ENCODE peak calls at places on chromosomes 5 and 9, in five cellular contexts. Z is HepG2, L is IMR-90, E is uterus, O is transverse colon. Y is an unnamed sample.

GRCh38 chr5:89473196-89473595 is 590.2 kb upstream of the MEF2C start:
- DNase-seq in Z (no peak), L (no peak), E (no peak), O (no peak), Y (no peak)

GRCh38 chr5:31811210-31811609 is 172.3 kb downstream of the PDZD2 start:
- DNase-seq in Z (peak; percentile 17), L (peak; percentile 93), E (no peak), O (no peak), Y (peak; percentile 74)

GRCh38 chr5:156669416-156669815 is 180.7 kb upstream of the PPP1R2B start:
- DNase-seq in Z (no peak), L (no peak), E (no peak), O (no peak), Y (no peak)

GRCh38 chr9:95434116-95435073 is 82.4 kb downstream of the PTCH1 start:
- DNase-seq in Z (peak; percentile 67), L (no peak), E (no peak), O (no peak), Y (peak; percentile 87)

GRCh38 chr5:131211669-131212068 is 40.9 kb downstream of the LYRM7 start:
- DNase-seq in Z (no peak), L (no peak), E (no peak), O (no peak), Y (no peak)

GRCh38 chr9:6870650-6871477 is 113.1 kb downstream of the KDM4C start:
- DNase-seq in Z (peak; percentile 16), L (no peak), E (no peak), O (no peak), Y (no peak)

GRCh38 chr9:130262061-130262745 is 3.4 kb upstream of the HMCN2 start:
- DNase-seq in Z (no peak), L (no peak), E (no peak), O (no peak), Y (peak; percentile 42)

GRCh38 chr5:50580506-50580905 is 85.9 kb upstream of the PARP8 start:
- DNase-seq in Z (no peak), L (no peak), E (no peak), O (no peak), Y (no peak)

GRCh38 chr5:156147948-156148285 is 179.0 kb upstream of the SGCD start:
- DNase-seq in Z (no peak), L (peak; percentile 51), E (no peak), O (no peak), Y (no peak)

GRCh38 chr9:87711857-87712800 is 13.8 kb upstream of the CTSL start:
- DNase-seq in Z (peak; percentile 27), L (peak; percentile 81), E (no peak), O (no peak), Y (no peak)

GRCh38 chr9:135608294-135608998 is 30.9 kb downstream of the GLT6D1 start:
- DNase-seq in Z (no peak), L (no peak), E (no peak), O (no peak), Y (no peak)

GRCh38 chr5:159593518-159594073 is 263.3 kb upstream of the IL12B start:
- DNase-seq in Z (no peak), L (no peak), E (no peak), O (no peak), Y (no peak)

GRCh38 chr5:132439521-132440206 is 50.9 kb downstream of the IRF1 start:
- DNase-seq in Z (no peak), L (peak; percentile 97), E (peak; percentile 89), O (peak; percentile 66), Y (no peak)

GRCh38 chr9:14372437-14373318 is 58.7 kb upstream of the NFIB start:
- DNase-seq in Z (peak; percentile 53), L (peak; percentile 69), E (peak; percentile 76), O (no peak), Y (no peak)

GRCh38 chr9:136693490-136694162 is 6.4 kb upstream of the AGPAT2 start:
- DNase-seq in Z (peak; percentile 63), L (peak; percentile 24), E (peak; percentile 19), O (peak; percentile 92), Y (no peak)

GRCh38 chr5:132262882-132263547 is 5.5 kb downstream of the PDLIM4 start:
- DNase-seq in Z (no peak), L (no peak), E (no peak), O (peak; percentile 2), Y (no peak)

GRCh38 chr5:151348789-151349188 is 1.4 kb upstream of the SLC36A2 start:
- DNase-seq in Z (no peak), L (no peak), E (no peak), O (no peak), Y (no peak)

GRCh38 chr9:131238402-131239021 is 37.8 kb downstream of the FAM78A start:
- DNase-seq in Z (no peak), L (peak; percentile 56), E (no peak), O (no peak), Y (no peak)

GRCh38 chr9:36164361-36164760 is 4.8 kb upstream of the CCIN start:
- DNase-seq in Z (no peak), L (no peak), E (peak; percentile 55), O (no peak), Y (no peak)

GRCh38 chr9:82961504-82962125 is 101.3 kb downstream of the RASEF start:
- DNase-seq in Z (peak; percentile 73), L (peak; percentile 70), E (peak; percentile 52), O (peak; percentile 85), Y (peak; percentile 71)

GRCh38 chr9:110128664-110129329 is 79.2 kb downstream of the C9orf152 start:
- DNase-seq in Z (no peak), L (no peak), E (no peak), O (no peak), Y (no peak)

GRCh38 chr5:175517824-175518450 is 39.6 kb downstream of the SFXN1 start:
- DNase-seq in Z (no peak), L (peak; percentile 95), E (no peak), O (no peak), Y (no peak)

GRCh38 chr9:137602661-137603060 is 2.8 kb upstream of the ARRDC1 start:
- DNase-seq in Z (no peak), L (no peak), E (no peak), O (no peak), Y (peak; percentile 62)

GRCh38 chr5:472076-472655 is 29.2 kb downstream of the EXOC3 start:
- DNase-seq in Z (no peak), L (no peak), E (no peak), O (peak; percentile 26), Y (peak; percentile 53)

GRCh38 chr5:172920995-172921394 is 38.2 kb upstream of the RPL26L1 start:
- DNase-seq in Z (no peak), L (no peak), E (no peak), O (no peak), Y (no peak)

GRCh38 chr5:170585278-170585677 is 81.5 kb downstream of the KCNIP1 start:
- DNase-seq in Z (no peak), L (no peak), E (no peak), O (no peak), Y (no peak)

GRCh38 chr5:176629317-176629852 is 949 bp downstream of the SNCB start:
- DNase-seq in Z (no peak), L (no peak), E (no peak), O (no peak), Y (no peak)

GRCh38 chr9:133134419-133135190 is 13.6 kb upstream of the RALGDS start:
- DNase-seq in Z (no peak), L (no peak), E (no peak), O (peak; percentile 57), Y (no peak)

GRCh38 chr9:90162326-90162725 is 480.3 kb downstream of the DIRAS2 start:
- DNase-seq in Z (no peak), L (no peak), E (no peak), O (no peak), Y (no peak)

GRCh38 chr9:127578627-127578951 is 33.5 kb upstream of the STXBP1 start:
- DNase-seq in Z (no peak), L (no peak), E (no peak), O (no peak), Y (no peak)

GRCh38 chr9:127580371-127580770 is 31.7 kb upstream of the STXBP1 start:
- DNase-seq in Z (no peak), L (no peak), E (no peak), O (no peak), Y (no peak)

GRCh38 chr9:127580879-127581278 is 31.2 kb upstream of the STXBP1 start:
- DNase-seq in Z (no peak), L (no peak), E (no peak), O (no peak), Y (no peak)

GRCh38 chr9:127575875-127576778 is 36.0 kb upstream of the STXBP1 start:
- DNase-seq in Z (peak; percentile 91), L (no peak), E (no peak), O (peak; percentile 68), Y (no peak)

GRCh38 chr9:127578952-127579853 is 32.9 kb upstream of the STXBP1 start:
- DNase-seq in Z (peak; percentile 86), L (peak; percentile 98), E (peak; percentile 87), O (peak; percentile 88), Y (peak; percentile 98)
- TF ChIP-seq POLR2A in Z (no peak), L (peak; percentile 15), E (peak; percentile 59), O (no peak), Y (no peak)

DNA sequence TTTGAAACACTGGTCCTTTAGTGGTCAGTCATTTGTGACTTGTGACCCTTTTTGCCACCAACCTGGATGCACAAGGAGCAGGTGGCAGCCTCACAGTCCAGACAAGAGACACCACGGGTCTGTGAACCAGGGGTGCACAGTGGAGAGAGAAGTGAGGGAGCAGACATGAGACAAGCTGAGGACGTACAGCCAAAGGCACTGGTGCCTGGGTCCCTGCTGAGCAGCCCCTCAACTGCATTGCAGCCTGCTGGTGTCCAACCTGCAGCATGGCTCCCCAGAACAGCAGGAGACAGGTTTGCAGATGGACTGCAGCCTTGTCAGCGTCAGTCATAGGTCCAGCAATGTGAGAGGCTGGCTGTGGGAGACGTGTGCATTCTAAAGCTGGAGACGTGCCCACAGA is 124.2 kb upstream of the FSTL4 start:
- DNase-seq in Z (no peak), L (no peak), E (no peak), O (no peak), Y (no peak)
- TF ChIP-seq CTCF in Z (no peak), L (no peak), E (no peak), O (no peak), Y (no peak)

GRCh38 chr9:93134740-93135444 is 841 bp upstream of the NINJ1 start:
- DNase-seq in Z (no peak), L (peak; percentile 82), E (peak; percentile 22), O (no peak), Y (no peak)

GRCh38 chr9:93132287-93132927 is 1.6 kb downstream of the NINJ1 start:
- DNase-seq in Z (no peak), L (no peak), E (peak; percentile 81), O (peak; percentile 79), Y (no peak)

GRCh38 chr9:93132946-93133640 is 958 bp downstream of the NINJ1 start:
- DNase-seq in Z (peak; percentile 72), L (no peak), E (peak; percentile 52), O (peak; percentile 42), Y (no peak)

GRCh38 chr9:93133641-93134017 is 422 bp downstream of the NINJ1 start:
- DNase-seq in Z (peak; percentile 79), L (peak; percentile 94), E (peak; percentile 88), O (peak; percentile 86), Y (peak; percentile 84)

GRCh38 chr9:93134018-93134739 is at the start of gene NINJ1:
- DNase-seq in Z (peak; percentile 40), L (peak; percentile 60), E (peak; percentile 68), O (peak; percentile 79), Y (peak; percentile 77)
- TF ChIP-seq POLR2A in Z (peak; percentile 95), L (peak; percentile 94), E (peak; percentile 92), O (peak; percentile 90), Y (peak; percentile 47)

DNA sequence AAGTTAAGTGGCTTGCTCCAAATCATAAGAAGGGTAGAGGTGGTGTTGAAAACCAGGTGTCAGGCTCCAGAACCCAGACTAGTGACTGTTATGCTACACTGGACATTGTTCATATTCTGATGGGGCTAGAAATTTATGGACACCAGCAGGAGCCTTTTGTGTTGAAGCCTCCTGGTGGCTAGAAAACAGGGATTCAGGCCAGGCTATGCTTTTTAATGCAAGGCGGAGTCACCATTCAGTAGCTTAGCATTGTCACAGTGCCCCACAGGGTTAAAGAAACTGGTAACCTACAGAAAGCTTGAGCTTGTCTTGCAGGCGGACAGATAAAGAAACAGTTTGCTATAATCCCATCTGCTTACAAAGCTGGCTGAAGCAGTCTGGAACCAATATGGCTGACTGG is 23.0 kb upstream of the GOLM1 start:
- DNase-seq in Z (peak; percentile 9), L (no peak), E (no peak), O (no peak), Y (no peak)
- TF ChIP-seq CTCF in Z (no peak), L (no peak), E (no peak), O (no peak), Y (no peak)

Y was measured in NB4.